ENCODE peak calls at places on chromosomes 11 and 22, in seven cellular contexts. One of them, this sample, is unnamed.

GRCh38 chr22:45859231-45860161 is 117.5 kb downstream of the WNT7B start:
- DNase-seq in astrocyte of the spinal cord: peak; percentile 38
- DNase-seq in mesothelial cell of epicardium: no peak
- DNase-seq in stomach: peak; percentile 17
- DNase-seq in AG04450: no peak
- DNase-seq in astrocyte: peak; percentile 45
- DNase-seq in right atrium auricular region: peak; percentile 47
- DNase-seq in this sample: no peak

GRCh38 chr11:134230339-134230738 is 5.9 kb downstream of the VPS26B start:
- DNase-seq in astrocyte of the spinal cord: no peak
- DNase-seq in mesothelial cell of epicardium: no peak
- DNase-seq in stomach: no peak
- DNase-seq in AG04450: no peak
- DNase-seq in astrocyte: no peak
- DNase-seq in right atrium auricular region: no peak
- DNase-seq in this sample: no peak

GRCh38 chr22:46866591-46866990 is 104.1 kb downstream of the TBC1D22A start:
- DNase-seq in astrocyte of the spinal cord: peak; percentile 87
- DNase-seq in mesothelial cell of epicardium: no peak
- DNase-seq in stomach: no peak
- DNase-seq in AG04450: peak; percentile 65
- DNase-seq in astrocyte: peak; percentile 93
- DNase-seq in right atrium auricular region: no peak
- DNase-seq in this sample: peak; percentile 82

GRCh38 chr22:46058591-46059519 is 81.9 kb upstream of the WNT7B start:
- DNase-seq in astrocyte of the spinal cord: peak; percentile 18
- DNase-seq in mesothelial cell of epicardium: no peak
- DNase-seq in stomach: peak; percentile 25
- DNase-seq in AG04450: no peak
- DNase-seq in astrocyte: peak; percentile 39
- DNase-seq in right atrium auricular region: no peak
- DNase-seq in this sample: no peak

GRCh38 chr22:35601743-35602633 is 15.1 kb downstream of the MB start:
- DNase-seq in astrocyte of the spinal cord: peak; percentile 27
- DNase-seq in mesothelial cell of epicardium: no peak
- DNase-seq in stomach: no peak
- DNase-seq in AG04450: peak; percentile 20
- DNase-seq in astrocyte: peak; percentile 71
- DNase-seq in right atrium auricular region: no peak
- DNase-seq in this sample: peak; percentile 73

GRCh38 chr22:47091241-47091691 is 328.8 kb downstream of the TBC1D22A start:
- DNase-seq in astrocyte of the spinal cord: no peak
- DNase-seq in mesothelial cell of epicardium: no peak
- DNase-seq in stomach: no peak
- DNase-seq in AG04450: no peak
- DNase-seq in astrocyte: no peak
- DNase-seq in right atrium auricular region: no peak
- DNase-seq in this sample: no peak

GRCh38 chr11:70159612-70160570 is 43.2 kb upstream of the FADD start:
- DNase-seq in astrocyte of the spinal cord: peak; percentile 42
- DNase-seq in mesothelial cell of epicardium: no peak
- DNase-seq in stomach: peak; percentile 87
- DNase-seq in AG04450: no peak
- DNase-seq in astrocyte: peak; percentile 75
- DNase-seq in right atrium auricular region: no peak
- DNase-seq in this sample: no peak

GRCh38 chr11:111945198-111945597 is 8.1 kb downstream of the DIXDC1 start:
- DNase-seq in astrocyte of the spinal cord: no peak
- DNase-seq in mesothelial cell of epicardium: no peak
- DNase-seq in stomach: no peak
- DNase-seq in AG04450: no peak
- DNase-seq in astrocyte: no peak
- DNase-seq in right atrium auricular region: peak; percentile 50
- DNase-seq in this sample: no peak

GRCh38 chr11:129881570-129882170 is 13.7 kb downstream of the NFRKB start:
- DNase-seq in astrocyte of the spinal cord: peak; percentile 10
- DNase-seq in mesothelial cell of epicardium: no peak
- DNase-seq in stomach: peak; percentile 53
- DNase-seq in AG04450: no peak
- DNase-seq in astrocyte: no peak
- DNase-seq in right atrium auricular region: no peak
- DNase-seq in this sample: peak; percentile 26

GRCh38 chr22:26589367-26589844 is 526 bp downstream of the TPST2 start:
- DNase-seq in astrocyte of the spinal cord: peak; percentile 15
- DNase-seq in mesothelial cell of epicardium: peak; percentile 33
- DNase-seq in stomach: peak; percentile 38
- DNase-seq in AG04450: no peak
- DNase-seq in astrocyte: no peak
- DNase-seq in right atrium auricular region: no peak
- DNase-seq in this sample: peak; percentile 18

GRCh38 chr11:44325698-44326097 is 15.8 kb upstream of the ALX4 start:
- DNase-seq in astrocyte of the spinal cord: no peak
- DNase-seq in mesothelial cell of epicardium: no peak
- DNase-seq in stomach: no peak
- DNase-seq in AG04450: no peak
- DNase-seq in astrocyte: no peak
- DNase-seq in right atrium auricular region: no peak
- DNase-seq in this sample: no peak

GRCh38 chr11:95788921-95789505 is 569 bp downstream of the FAM76B start:
- DNase-seq in astrocyte of the spinal cord: peak; percentile 46
- DNase-seq in mesothelial cell of epicardium: peak; percentile 21
- DNase-seq in stomach: no peak
- DNase-seq in AG04450: no peak
- DNase-seq in astrocyte: peak; percentile 36
- DNase-seq in right atrium auricular region: no peak
- DNase-seq in this sample: peak; percentile 52
- TF ChIP-seq CTCF in astrocyte of the spinal cord: peak; percentile 48
- TF ChIP-seq CTCF in mesothelial cell of epicardium: peak; percentile 9
- TF ChIP-seq CTCF in stomach: no peak
- TF ChIP-seq CTCF in AG04450: peak; percentile 47
- TF ChIP-seq CTCF in astrocyte: peak; percentile 23
- TF ChIP-seq CTCF in right atrium auricular region: no peak
- TF ChIP-seq CTCF in this sample: peak; percentile 68

GRCh38 chr11:125892071-125892470 is 4.6 kb downstream of the HYLS1 start:
- DNase-seq in astrocyte of the spinal cord: peak; percentile 39
- DNase-seq in mesothelial cell of epicardium: no peak
- DNase-seq in stomach: no peak
- DNase-seq in AG04450: no peak
- DNase-seq in astrocyte: peak; percentile 49
- DNase-seq in right atrium auricular region: no peak
- DNase-seq in this sample: peak; percentile 62

GRCh38 chr11:125883375-125883774 is 4.1 kb upstream of the HYLS1 start:
- DNase-seq in astrocyte of the spinal cord: no peak
- DNase-seq in mesothelial cell of epicardium: no peak
- DNase-seq in stomach: peak; percentile 52
- DNase-seq in AG04450: no peak
- DNase-seq in astrocyte: no peak
- DNase-seq in right atrium auricular region: no peak
- DNase-seq in this sample: no peak

GRCh38 chr11:125886997-125887372 is 483 bp upstream of the HYLS1 start:
- DNase-seq in astrocyte of the spinal cord: no peak
- DNase-seq in mesothelial cell of epicardium: no peak
- DNase-seq in stomach: no peak
- DNase-seq in AG04450: no peak
- DNase-seq in astrocyte: no peak
- DNase-seq in right atrium auricular region: peak; percentile 64
- DNase-seq in this sample: no peak

GRCh38 chr11:125890447-125891100 is 3.1 kb downstream of the HYLS1 start:
- DNase-seq in astrocyte of the spinal cord: no peak
- DNase-seq in mesothelial cell of epicardium: no peak
- DNase-seq in stomach: no peak
- DNase-seq in AG04450: no peak
- DNase-seq in astrocyte: no peak
- DNase-seq in right atrium auricular region: no peak
- DNase-seq in this sample: no peak

GRCh38 chr11:125887373-125888324 is at the start of gene HYLS1:
- DNase-seq in astrocyte of the spinal cord: peak; percentile 99
- DNase-seq in mesothelial cell of epicardium: peak; percentile 66
- DNase-seq in stomach: peak; percentile 95
- DNase-seq in AG04450: peak; percentile 92
- DNase-seq in astrocyte: peak; percentile 95
- DNase-seq in right atrium auricular region: peak; percentile 97
- DNase-seq in this sample: peak; percentile 96
- TF ChIP-seq CTCF in astrocyte of the spinal cord: peak; percentile 11
- TF ChIP-seq CTCF in mesothelial cell of epicardium: no peak
- TF ChIP-seq CTCF in stomach: no peak
- TF ChIP-seq CTCF in AG04450: peak; percentile 25
- TF ChIP-seq CTCF in astrocyte: no peak
- TF ChIP-seq CTCF in right atrium auricular region: peak; percentile 62
- TF ChIP-seq CTCF in this sample: peak; percentile 51

GRCh38 chr11:47418454-47419259 is 7.6 kb downstream of the PSMC3 start:
- DNase-seq in astrocyte of the spinal cord: no peak
- DNase-seq in mesothelial cell of epicardium: no peak
- DNase-seq in stomach: no peak
- DNase-seq in AG04450: no peak
- DNase-seq in astrocyte: no peak
- DNase-seq in right atrium auricular region: no peak
- DNase-seq in this sample: no peak
- TF ChIP-seq CTCF in astrocyte of the spinal cord: no peak
- TF ChIP-seq CTCF in mesothelial cell of epicardium: no peak
- TF ChIP-seq CTCF in stomach: no peak
- TF ChIP-seq CTCF in AG04450: no peak
- TF ChIP-seq CTCF in astrocyte: no peak
- TF ChIP-seq CTCF in right atrium auricular region: no peak
- TF ChIP-seq CTCF in this sample: no peak

GRCh38 chr11:118233377-118233776 is 8.6 kb upstream of the JAML start:
- DNase-seq in astrocyte of the spinal cord: no peak
- DNase-seq in mesothelial cell of epicardium: no peak
- DNase-seq in stomach: no peak
- DNase-seq in AG04450: no peak
- DNase-seq in astrocyte: no peak
- DNase-seq in right atrium auricular region: no peak
- DNase-seq in this sample: no peak
- TF ChIP-seq CTCF in astrocyte of the spinal cord: no peak
- TF ChIP-seq CTCF in mesothelial cell of epicardium: no peak
- TF ChIP-seq CTCF in stomach: no peak
- TF ChIP-seq CTCF in AG04450: no peak
- TF ChIP-seq CTCF in astrocyte: no peak
- TF ChIP-seq CTCF in right atrium auricular region: no peak
- TF ChIP-seq CTCF in this sample: no peak

GRCh38 chr11:71452354-71453020 is 516 bp upstream of the NADSYN1 start:
- DNase-seq in astrocyte of the spinal cord: peak; percentile 24
- DNase-seq in mesothelial cell of epicardium: no peak
- DNase-seq in stomach: peak; percentile 63
- DNase-seq in AG04450: no peak
- DNase-seq in astrocyte: peak; percentile 18
- DNase-seq in right atrium auricular region: peak; percentile 73
- DNase-seq in this sample: no peak

GRCh38 chr11:71453911-71454304 is 905 bp downstream of the NADSYN1 start:
- DNase-seq in astrocyte of the spinal cord: no peak
- DNase-seq in mesothelial cell of epicardium: no peak
- DNase-seq in stomach: no peak
- DNase-seq in AG04450: no peak
- DNase-seq in astrocyte: no peak
- DNase-seq in right atrium auricular region: no peak
- DNase-seq in this sample: no peak

GRCh38 chr11:71453021-71453910 is at the start of gene NADSYN1:
- DNase-seq in astrocyte of the spinal cord: peak; percentile 92
- DNase-seq in mesothelial cell of epicardium: peak; percentile 97
- DNase-seq in stomach: peak; percentile 99
- DNase-seq in AG04450: peak; percentile 77
- DNase-seq in astrocyte: peak; percentile 73
- DNase-seq in right atrium auricular region: peak; percentile 95
- DNase-seq in this sample: peak; percentile 91

GRCh38 chr11:71456294-71456693 is 3.3 kb downstream of the NADSYN1 start:
- DNase-seq in astrocyte of the spinal cord: no peak
- DNase-seq in mesothelial cell of epicardium: no peak
- DNase-seq in stomach: no peak
- DNase-seq in AG04450: no peak
- DNase-seq in astrocyte: no peak
- DNase-seq in right atrium auricular region: no peak
- DNase-seq in this sample: no peak

DNA sequence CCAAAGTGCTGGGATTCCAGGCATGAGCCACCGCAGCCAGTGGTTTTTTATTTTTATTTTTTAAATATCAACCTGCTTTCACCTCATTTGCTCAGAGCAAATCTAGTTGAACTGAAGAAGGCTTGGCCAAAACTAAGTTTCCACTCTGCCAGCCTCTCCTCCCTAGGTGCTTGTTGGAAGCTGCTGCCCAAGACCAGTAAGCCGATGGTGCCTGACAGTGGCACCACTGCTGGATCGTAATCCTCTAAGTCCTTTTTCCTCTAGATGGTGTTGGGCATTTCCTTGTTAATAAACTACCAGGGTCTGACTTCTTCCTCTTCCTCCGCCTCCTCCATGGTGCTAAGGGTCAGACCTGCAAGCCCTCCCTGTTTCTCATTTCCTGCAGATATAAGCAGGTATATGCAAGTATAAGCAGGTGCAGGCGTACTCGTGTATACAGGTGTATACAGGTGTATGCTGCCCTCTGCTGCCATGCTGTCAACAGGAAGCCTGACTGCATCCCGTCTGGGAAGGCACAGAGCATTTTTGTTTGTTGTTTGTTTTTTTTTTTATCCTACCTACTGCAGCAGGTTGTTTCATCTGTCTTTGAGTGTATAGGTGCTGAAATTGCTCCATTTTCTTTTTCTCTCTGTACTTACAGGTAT is 1.6 kb downstream of the NADSYN1 start:
- DNase-seq in astrocyte of the spinal cord: no peak
- DNase-seq in mesothelial cell of epicardium: no peak
- DNase-seq in stomach: no peak
- DNase-seq in AG04450: no peak
- DNase-seq in astrocyte: no peak
- DNase-seq in right atrium auricular region: no peak
- DNase-seq in this sample: no peak
- TF ChIP-seq CTCF in astrocyte of the spinal cord: no peak
- TF ChIP-seq CTCF in mesothelial cell of epicardium: no peak
- TF ChIP-seq CTCF in stomach: no peak
- TF ChIP-seq CTCF in AG04450: no peak
- TF ChIP-seq CTCF in astrocyte: no peak
- TF ChIP-seq CTCF in right atrium auricular region: no peak
- TF ChIP-seq CTCF in this sample: no peak

This sample was measured in HFFc6.